ENCODE peak calls at places on chromosomes 6 and 20, in eight cellular contexts. L is OCI-LY7; W is PC-9; I is effector memory CD4-positive, alpha-beta T cell; X is A673; P is psoas muscle; Z is ascending aorta; T is testis. U is an unnamed sample.
A peak's percentile ranks its signal among the peaks of the same experiment; 100 is the strongest.

GRCh38 chr6:33423777-33424176 is 3.9 kb downstream of the SYNGAP1 start:
- DNase-seq in L (no peak), W (no peak), I (no peak), X (no peak), P (no peak), Z (no peak), T (no peak), U (no peak)

GRCh38 chr6:112015725-112016124 is 38.2 kb upstream of the CCN6 start:
- DNase-seq in L (no peak), W (no peak), I (no peak), X (no peak), P (no peak), Z (no peak), T (no peak), U (no peak)

GRCh38 chr20:32626407-32626806 is 41.3 kb upstream of the NOL4L start:
- DNase-seq in L (no peak), W (no peak), I (no peak), X (no peak), P (no peak), Z (no peak), T (no peak), U (no peak)

GRCh38 chr6:109071125-109071917 is 23.3 kb downstream of the SESN1 start:
- DNase-seq in L (no peak), W (no peak), I (no peak), X (no peak), P (no peak), Z (no peak), T (no peak), U (no peak)

GRCh38 chr20:61659652-61660346 is 405.9 kb downstream of the TAF4 start:
- DNase-seq in L (no peak), W (no peak), I (no peak), X (no peak), P (peak; percentile 21), Z (no peak), T (no peak), U (no peak)

GRCh38 chr6:83708970-83709747 is at the start of gene SNAP91:
- DNase-seq in L (no peak), W (no peak), I (no peak), X (peak; percentile 53), P (no peak), Z (no peak), T (peak; percentile 69), U (no peak)

GRCh38 chr6:3527797-3528067 is 70.9 kb upstream of the SLC22A23 start:
- DNase-seq in L (no peak), W (no peak), I (no peak), X (no peak), P (no peak), Z (no peak), T (no peak), U (no peak)

GRCh38 chr20:55216525-55217242 is 741.3 kb downstream of the DOK5 start:
- DNase-seq in L (no peak), W (no peak), I (no peak), X (no peak), P (no peak), Z (no peak), T (no peak), U (no peak)

GRCh38 chr20:35040646-35041045 is 52.0 kb downstream of the TRPC4AP start:
- DNase-seq in L (no peak), W (no peak), I (no peak), X (no peak), P (no peak), Z (no peak), T (no peak), U (no peak)

GRCh38 chr20:35042268-35042667 is 50.3 kb downstream of the TRPC4AP start:
- DNase-seq in L (no peak), W (no peak), I (no peak), X (no peak), P (no peak), Z (no peak), T (no peak), U (no peak)

GRCh38 chr20:35040090-35040489 is 52.5 kb downstream of the TRPC4AP start:
- DNase-seq in L (no peak), W (no peak), I (no peak), X (no peak), P (no peak), Z (no peak), T (no peak), U (no peak)

GRCh38 chr20:35034150-35034549 is 58.5 kb downstream of the TRPC4AP start:
- DNase-seq in L (no peak), W (no peak), I (no peak), X (no peak), P (no peak), Z (no peak), T (no peak), U (no peak)

DNA sequence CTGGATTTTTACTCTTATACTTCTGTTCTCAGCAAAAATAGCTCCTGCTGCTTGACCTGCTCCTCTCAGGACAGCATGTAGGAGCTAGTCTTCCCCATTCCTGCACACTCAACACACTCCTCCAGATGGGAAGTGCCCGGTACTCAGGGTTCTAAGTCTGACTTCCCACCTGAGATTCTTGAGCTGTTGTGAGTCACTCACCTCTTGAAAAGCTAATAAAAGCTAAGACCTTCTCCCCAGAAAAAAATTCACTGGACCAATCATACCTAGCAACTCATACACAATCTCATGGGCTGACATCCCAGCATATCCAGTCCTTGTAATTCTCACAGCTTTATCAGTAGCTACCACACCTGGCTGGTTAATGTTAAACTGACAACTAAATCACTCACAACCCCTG is 53.5 kb downstream of the TRPC4AP start:
- DNase-seq in L (no peak), W (peak; percentile 76), I (no peak), X (no peak), P (no peak), Z (no peak), T (no peak), U (no peak)
- H3K36me3 ChIP-seq in L (peaks cover 46% of the 10 kb centered on the region), W (peaks cover 26% of the 10 kb centered on the region), I (peaks cover 39% of the 10 kb centered on the region), X (peaks cover 13% of the 10 kb centered on the region), P (peaks cover 96% of the 10 kb centered on the region), Z (peaks cover 57% of the 10 kb centered on the region), T (no peaks in the 10 kb centered on the region), U (peaks cover 60% of the 10 kb centered on the region)

GRCh38 chr6:134193536-134194521 is 124.1 kb downstream of the SGK1 start:
- DNase-seq in L (no peak), W (no peak), I (no peak), X (no peak), P (no peak), Z (no peak), T (no peak), U (no peak)

GRCh38 chr6:134198093-134198492 is 119.8 kb downstream of the SGK1 start:
- DNase-seq in L (no peak), W (peak; percentile 74), I (no peak), X (no peak), P (no peak), Z (no peak), T (no peak), U (no peak)

GRCh38 chr6:134196568-134197301 is 121.2 kb downstream of the SGK1 start:
- DNase-seq in L (no peak), W (no peak), I (no peak), X (no peak), P (no peak), Z (no peak), T (no peak), U (no peak)

GRCh38 chr6:134195164-134195906 is 122.6 kb downstream of the SGK1 start:
- DNase-seq in L (no peak), W (no peak), I (no peak), X (no peak), P (no peak), Z (no peak), T (no peak), U (no peak)

DNA sequence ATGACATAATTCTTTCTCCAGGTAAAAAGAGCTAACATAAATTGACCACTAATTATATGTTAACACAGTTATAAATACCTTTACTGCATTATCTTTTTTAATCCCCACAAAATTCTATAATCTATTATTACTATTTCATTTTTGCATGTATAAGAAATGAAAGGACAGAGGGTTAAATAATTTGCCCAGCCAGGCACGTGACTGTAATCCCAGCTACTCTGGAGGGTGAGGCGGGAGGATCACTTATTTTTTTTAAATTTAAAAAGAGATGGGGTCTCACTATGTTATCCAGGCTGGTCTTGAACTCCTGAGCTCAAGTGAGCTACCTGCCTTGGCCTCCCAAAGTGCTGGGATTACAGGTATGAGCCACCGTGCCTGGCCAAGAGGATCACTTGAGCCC is 121.9 kb downstream of the SGK1 start:
- DNase-seq in L (no peak), W (no peak), I (no peak), X (no peak), P (no peak), Z (no peak), T (no peak), U (no peak)
- H3K4me1 ChIP-seq in L (peaks cover 10% of the 10 kb centered on the region), W (peaks cover 17% of the 10 kb centered on the region), I (peaks cover 3% of the 10 kb centered on the region), X (no peaks in the 10 kb centered on the region), P (no peaks in the 10 kb centered on the region), Z (peaks cover 5% of the 10 kb centered on the region), T (no peaks in the 10 kb centered on the region), U (peaks cover 1% of the 10 kb centered on the region)

DNA sequence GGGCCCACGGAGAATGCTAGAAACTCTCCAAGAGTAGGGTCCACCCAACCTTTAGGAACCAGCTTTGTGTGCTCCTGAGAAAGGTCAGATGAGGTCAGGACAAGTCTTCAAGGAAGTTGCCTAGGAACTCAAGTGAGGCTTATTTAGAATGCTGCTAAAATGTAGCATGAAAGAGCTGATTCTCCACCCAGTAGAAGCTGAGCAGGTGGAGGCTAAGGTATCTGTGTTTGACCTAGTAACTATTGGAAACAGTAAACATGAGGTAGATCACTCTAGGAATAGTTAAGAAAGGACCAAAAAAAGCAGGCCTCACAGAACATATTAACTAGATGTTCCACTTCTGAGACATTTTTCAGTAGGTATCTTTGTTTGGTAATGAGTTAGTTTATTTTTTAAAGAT is 13.9 kb downstream of the CEP43 start:
- DNase-seq in L (no peak), W (no peak), I (no peak), X (no peak), P (no peak), Z (no peak), T (no peak), U (no peak)
- H3K36me3 ChIP-seq in L (peaks cover 88% of the 10 kb centered on the region), W (peaks cover 23% of the 10 kb centered on the region), I (peaks cover 15% of the 10 kb centered on the region), X (peaks cover 54% of the 10 kb centered on the region), P (peaks cover 70% of the 10 kb centered on the region), Z (peaks cover 27% of the 10 kb centered on the region), T (no peaks in the 10 kb centered on the region), U (peaks cover 77% of the 10 kb centered on the region)

GRCh38 chr6:41937472-41937871 is 4.1 kb downstream of the CCND3 start:
- DNase-seq in L (no peak), W (no peak), I (no peak), X (no peak), P (no peak), Z (no peak), T (no peak), U (no peak)

GRCh38 chr6:41935685-41936072 is 5.9 kb downstream of the CCND3 start:
- DNase-seq in L (no peak), W (no peak), I (no peak), X (no peak), P (no peak), Z (no peak), T (no peak), U (no peak)

GRCh38 chr6:41935190-41935569 is 6.4 kb downstream of the CCND3 start:
- DNase-seq in L (no peak), W (no peak), I (no peak), X (no peak), P (no peak), Z (no peak), T (no peak), U (no peak)

GRCh38 chr6:41934278-41935189 is 7.1 kb downstream of the CCND3 start:
- DNase-seq in L (no peak), W (no peak), I (no peak), X (no peak), P (no peak), Z (no peak), T (no peak), U (no peak)

DNA sequence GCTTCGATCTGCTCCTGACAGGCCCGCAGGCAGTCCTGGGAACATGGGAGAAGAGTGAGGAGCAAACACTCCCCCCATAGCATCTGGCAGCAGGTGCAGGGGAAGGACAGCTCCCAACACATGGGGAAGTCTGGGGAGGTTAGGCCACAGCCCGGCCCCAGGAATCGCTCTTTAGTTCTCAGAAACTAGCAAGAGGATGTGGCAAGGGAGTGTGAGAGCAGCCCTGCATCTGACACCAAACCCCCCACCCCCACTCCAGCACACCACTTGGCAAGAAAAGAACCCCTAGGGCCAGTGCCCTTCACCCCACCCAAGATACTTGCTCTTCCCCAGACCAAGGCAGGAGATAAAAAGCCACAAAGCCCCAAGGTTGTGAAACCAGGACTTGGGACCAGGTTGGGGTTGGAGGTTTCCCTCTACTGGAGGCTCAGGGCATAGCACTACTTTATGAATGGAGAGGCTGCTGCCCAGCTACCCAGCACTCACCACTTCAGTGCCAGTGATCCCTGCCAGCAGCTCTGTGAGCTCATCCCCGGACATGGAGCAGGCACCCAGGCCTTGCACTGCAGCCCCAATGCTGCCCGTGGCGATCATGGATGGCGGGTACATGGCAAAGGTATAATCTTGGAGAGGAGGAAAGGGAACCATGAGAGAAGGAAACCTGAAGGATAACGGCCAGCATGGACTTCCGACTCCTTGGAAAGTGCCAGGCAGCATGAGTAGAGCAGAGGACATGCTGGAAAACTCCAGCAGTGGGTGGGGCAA is 5.4 kb downstream of the CCND3 start:
- DNase-seq in L (peak; percentile 81), W (peak; percentile 72), I (peak; percentile 58), X (peak; percentile 80), P (peak; percentile 85), Z (no peak), T (peak; percentile 80), U (peak; percentile 75)
- H3K4me1 ChIP-seq in L (peaks cover 66% of the 10 kb centered on the region), W (peaks cover 19% of the 10 kb centered on the region), I (peaks cover 60% of the 10 kb centered on the region), X (peaks cover 27% of the 10 kb centered on the region), P (peaks cover 18% of the 10 kb centered on the region), Z (peaks cover 13% of the 10 kb centered on the region), T (peaks cover 31% of the 10 kb centered on the region), U (peaks cover 23% of the 10 kb centered on the region)